ENCODE peak calls at places on chromosome 13, in nine cellular contexts. B is NCI-H82; I is stimulated activated CD4-positive, alpha-beta T cell treated with anti-CD3 and anti-CD28 coated beads, TNF-alpha, amount 100 ng/mL, for 1 hour; O is activated CD4-positive, alpha-beta T cell treated with anti-CD3 and anti-CD28 coated beads for 24 hours; E is NAMALWA; Q is LoVo; F is neuronal stem cell; C is AG04450; V is activated T-helper 1 cell treated with Interleukin-2 at 50 U/mL for 16 hours. X is an unnamed sample.

GRCh38 chr13:101773062-101773461 is 320.6 kb downstream of the ITGBL1 start:
- DNase-seq in V (no peak), E (no peak), F (no peak), I (no peak), C (no peak), B (no peak), O (no peak), Q (no peak), X (no peak)

GRCh38 chr13:113355621-113356020 is 8.3 kb downstream of the GRTP1 start:
- DNase-seq in C (no peak), O (no peak), Q (no peak), I (no peak), B (no peak), F (no peak), E (no peak), V (no peak), X (no peak)

GRCh38 chr13:111554539-111555267 is 234.3 kb downstream of the TEX29 start:
- DNase-seq in V (no peak), Q (no peak), F (no peak), E (no peak), O (no peak), I (no peak), C (no peak), B (no peak), X (no peak)

GRCh38 chr13:110700186-110700585 is 5.7 kb downstream of the CARS2 start:
- DNase-seq in I (no peak), V (no peak), F (no peak), B (no peak), O (no peak), C (no peak), E (no peak), Q (no peak), X (no peak)

GRCh38 chr13:43558942-43559341 is 227.8 kb downstream of the ENOX1 start:
- DNase-seq in O (no peak), V (no peak), B (no peak), F (no peak), Q (no peak), E (no peak), C (no peak), I (no peak), X (no peak)

GRCh38 chr13:35720690-35721554 is 244.4 kb upstream of the MAB21L1 start:
- DNase-seq in F (peak), B (peak), O (peak), I (no peak), C (no peak), E (peak), Q (peak), V (no peak), X (peak)

GRCh38 chr13:30881931-30882899 is 23.9 kb upstream of the MEDAG start:
- DNase-seq in B (no peak), Q (no peak), E (no peak), I (no peak), O (no peak), F (no peak), C (no peak), V (no peak), X (no peak)

GRCh38 chr13:70117506-70117905 is 9.3 kb upstream of the KLHL1 start:
- DNase-seq in Q (no peak), V (no peak), O (no peak), E (no peak), I (no peak), C (no peak), B (no peak), F (no peak), X (no peak)

GRCh38 chr13:99974296-99974938 is 2.9 kb upstream of the ZIC5 start:
- DNase-seq in E (no peak), O (no peak), B (no peak), C (no peak), V (no peak), I (no peak), F (no peak), Q (no peak), X (no peak)

GRCh38 chr13:39282400-39282972 is 244.2 kb downstream of the NHLRC3 start:
- DNase-seq in O (no peak), E (no peak), F (no peak), C (no peak), V (no peak), Q (no peak), I (no peak), B (no peak), X (no peak)

GRCh38 chr13:20353973-20354372 is 121.9 kb upstream of the GJB6 start:
- DNase-seq in Q (no peak), C (no peak), O (no peak), I (no peak), B (no peak), F (no peak), E (peak), V (no peak), X (no peak)

GRCh38 chr13:111974065-111974640 is 92.8 kb upstream of the SOX1 start:
- DNase-seq in B (no peak), Q (no peak), V (no peak), F (no peak), O (no peak), E (no peak), I (no peak), C (no peak), X (no peak)

GRCh38 chr13:75749407-75749806 is 113.3 kb downstream of the LMO7 start:
- DNase-seq in V (no peak), I (no peak), B (peak), E (no peak), Q (no peak), C (no peak), O (no peak), F (no peak), X (no peak)

GRCh38 chr13:113106666-113107065 is 1.1 kb downstream of the F7 start:
- DNase-seq in V (no peak), E (no peak), O (no peak), B (no peak), I (no peak), C (no peak), Q (no peak), F (no peak), X (no peak)

GRCh38 chr13:106156468-106156867 is 379.0 kb downstream of the EFNB2 start:
- DNase-seq in C (peak), Q (peak), V (no peak), I (no peak), F (no peak), E (no peak), B (no peak), O (no peak), X (no peak)

GRCh38 chr13:113098163-113098732 is 7.3 kb upstream of the F7 start:
- DNase-seq in C (no peak), V (no peak), B (no peak), E (no peak), Q (no peak), F (no peak), O (no peak), I (no peak), X (no peak)

GRCh38 chr13:42968906-42969305 is 23.1 kb downstream of the EPSTI1 start:
- DNase-seq in V (no peak), F (no peak), E (no peak), O (no peak), B (no peak), I (no peak), Q (peak), C (no peak), X (no peak)

GRCh38 chr13:22018297-22019210 is 347.7 kb downstream of the FGF9 start:
- DNase-seq in F (no peak), I (no peak), B (no peak), V (no peak), O (no peak), C (no peak), Q (no peak), E (no peak), X (no peak)

GRCh38 chr13:94431569-94431968 is 47.9 kb downstream of the DCT start:
- DNase-seq in C (no peak), B (no peak), E (no peak), Q (no peak), V (no peak), I (no peak), F (no peak), O (no peak), X (no peak)

GRCh38 chr13:99433543-99434075 is 67.7 kb upstream of the TM9SF2 start:
- DNase-seq in I (no peak), Q (no peak), F (no peak), C (no peak), E (peak), B (no peak), O (no peak), V (no peak), X (peak)

GRCh38 chr13:51797664-51798488 is 6.1 kb downstream of the DHRS12 start:
- DNase-seq in E (peak), F (peak), C (no peak), V (no peak), Q (peak), B (peak), O (no peak), I (no peak), X (peak)

GRCh38 chr13:90246946-90247345 is 1100.5 kb upstream of the MIR17HG start:
- DNase-seq in F (no peak), Q (no peak), B (no peak), C (no peak), V (no peak), I (no peak), O (no peak), E (no peak), X (no peak)

GRCh38 chr13:33610471-33611015 is 207.4 kb upstream of the RFC3 start:
- DNase-seq in B (peak), O (peak), C (no peak), E (no peak), V (peak), Q (no peak), F (peak), I (peak), X (no peak)

GRCh38 chr13:106802917-106803316 is 235.0 kb upstream of the ARGLU1 start:
- DNase-seq in B (no peak), O (no peak), C (no peak), V (no peak), F (no peak), E (no peak), I (no peak), Q (no peak), X (no peak)